ENCODE peak calls at places on chromosomes 2 and 18, in six cellular contexts. H is left lung, A is A549, I is right cardiac atrium, Q is kidney, E is IMR-90. L is an unnamed sample. For H3K4me1, the result is how much of the 10 kb centered on the place peaks cover.

GRCh38 chr2:209425082-209426071 is 1.5 kb downstream of the MAP2 start:
- DNase-seq in A (peak), I (no peak), Q (no peak), H (no peak), E (peak), L (peak)

GRCh38 chr2:10057231-10058107 is 14.1 kb downstream of the KLF11 start:
- DNase-seq in Q (peak), A (no peak), H (peak), I (peak), E (peak), L (peak)

GRCh38 chr2:68482296-68482695 is 14.9 kb downstream of the APLF start:
- DNase-seq in H (no peak), Q (no peak), I (no peak), E (no peak), A (no peak), L (no peak)

GRCh38 chr18:59266019-59266369 is 7.3 kb downstream of the RAX start:
- DNase-seq in A (no peak), I (no peak), H (no peak), Q (no peak), E (no peak), L (no peak)

GRCh38 chr18:25726278-25726677 is 364.1 kb downstream of the SS18 start:
- DNase-seq in I (no peak), Q (no peak), H (no peak), E (peak), A (no peak), L (no peak)

GRCh38 chr2:81260320-81260719 is 955.8 kb upstream of the LRRTM1 start:
- DNase-seq in Q (no peak), E (no peak), I (no peak), A (no peak), H (no peak), L (no peak)

GRCh38 chr2:143513081-143513480 is 383.9 kb downstream of the ARHGAP15 start:
- DNase-seq in Q (no peak), I (peak), E (peak), H (no peak), A (peak), L (no peak)

GRCh38 chr18:39841133-39842041 is 2113.6 kb upstream of the PIK3C3 start:
- DNase-seq in I (peak), A (peak), E (peak), H (peak), Q (peak), L (peak)

GRCh38 chr2:164593541-164593940 is 27.7 kb downstream of the GRB14 start:
- DNase-seq in A (no peak), H (no peak), E (no peak), I (no peak), Q (no peak), L (no peak)

GRCh38 chr2:47776621-47777020 is 6.3 kb upstream of the MSH6 start:
- DNase-seq in I (no peak), E (peak), A (no peak), Q (no peak), H (no peak), L (no peak)
- H3K4me1 ChIP-seq in I (under half), E (under half), A (under half), Q (under half), H (under half), L (under half)

DNA sequence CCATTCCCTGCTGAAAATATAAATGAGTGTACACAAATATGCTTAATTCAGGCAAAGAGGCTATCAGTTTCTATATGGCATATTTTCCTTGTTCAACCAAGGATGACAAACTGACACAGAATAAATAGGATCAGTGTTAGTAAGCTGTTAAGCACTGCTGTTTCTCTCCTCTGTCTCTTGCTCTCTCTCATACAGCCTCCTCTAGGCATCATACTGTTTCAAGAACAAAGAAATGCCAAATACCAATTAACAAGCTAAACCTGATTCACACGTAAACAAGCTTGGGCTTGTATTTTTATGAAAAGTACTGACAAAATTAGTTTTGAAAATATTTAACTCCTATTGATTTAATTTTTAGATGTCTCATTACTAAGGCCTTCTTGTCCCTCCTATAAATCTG is 1027.2 kb upstream of the ACVR2A start:
- DNase-seq in E (no peak), A (no peak), I (no peak), Q (no peak), H (no peak), L (no peak)
- H3K27ac ChIP-seq in E (no peak), A (no peak), I (no peak), Q (no peak), H (no peak), L (no peak)

GRCh38 chr2:1614564-1614963 is 129.8 kb downstream of the PXDN start:
- DNase-seq in Q (peak), I (no peak), A (no peak), H (no peak), E (no peak), L (no peak)
- H3K4me3 ChIP-seq in Q (no peak), I (no peak), A (no peak), H (no peak), E (no peak), L (no peak)

DNA sequence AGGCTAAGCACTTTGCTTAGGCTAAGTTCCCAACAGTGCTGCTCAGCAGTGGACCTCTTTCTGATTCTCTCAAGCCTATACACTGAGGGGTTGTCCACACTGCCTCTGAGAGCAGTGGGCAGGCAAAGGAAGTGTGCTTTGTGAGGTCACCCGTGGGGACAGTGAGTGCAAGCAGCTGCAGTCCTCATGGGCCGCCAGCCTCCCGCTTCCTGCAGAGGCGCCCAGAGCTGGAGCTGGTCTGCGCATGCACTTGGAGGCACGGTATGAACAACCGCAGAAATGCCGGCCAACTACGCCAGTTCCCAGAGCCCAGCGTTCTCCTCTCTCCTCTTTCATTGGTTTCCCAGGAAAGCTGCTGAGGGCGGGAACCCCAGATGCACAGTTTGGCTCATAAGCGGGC is 149.5 kb upstream of the DLX2 start:
- DNase-seq in E (no peak), I (peak), H (no peak), A (no peak), Q (peak), L (peak)
- H3K4me1 ChIP-seq in E (under half), I (under half), H (under half), A (under half), Q (under half), L (under half)

GRCh38 chr2:108787209-108787558 is 613 bp downstream of the CCDC138 start:
- DNase-seq in H (no peak), Q (no peak), I (no peak), A (no peak), E (no peak), L (no peak)
- H3K27ac ChIP-seq in H (peak), Q (no peak), I (no peak), A (peak), E (peak), L (no peak)

DNA sequence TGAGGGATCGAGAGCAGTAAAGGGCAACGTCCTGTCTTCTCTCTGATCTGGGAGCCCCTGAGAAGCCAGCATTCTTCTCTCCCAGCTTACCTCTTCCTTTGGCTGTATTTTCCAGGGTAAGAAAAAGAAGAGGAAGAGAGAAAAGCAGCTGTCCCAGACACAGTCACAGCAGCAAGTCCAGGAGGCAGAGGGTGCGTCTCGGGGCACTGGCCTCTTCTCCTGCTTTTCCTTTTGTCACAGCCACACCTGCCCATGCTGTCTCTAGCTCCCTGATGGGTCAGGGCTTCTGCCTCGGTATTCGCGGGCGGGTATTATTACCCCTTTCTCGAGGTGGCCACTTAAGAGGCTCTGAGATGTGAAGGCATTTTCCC is 20.3 kb downstream of the TGOLN2 start:
- DNase-seq in A (no peak), E (no peak), I (no peak), H (no peak), Q (no peak), L (no peak)
- H3K4me3 ChIP-seq in A (no peak), E (no peak), I (no peak), H (no peak), Q (peak), L (no peak)

GRCh38 chr2:20110876-20111275 is 59.4 kb upstream of the LAPTM4A start:
- DNase-seq in Q (no peak), H (no peak), A (no peak), I (no peak), E (no peak), L (no peak)

GRCh38 chr2:20113004-20113796 is 61.8 kb upstream of the LAPTM4A start:
- DNase-seq in I (no peak), Q (no peak), E (no peak), A (no peak), H (no peak), L (no peak)

GRCh38 chr2:20115902-20116301 is 64.5 kb upstream of the LAPTM4A start:
- DNase-seq in E (no peak), I (no peak), Q (no peak), A (no peak), H (no peak), L (no peak)

GRCh38 chr2:20111311-20112131 is 60.1 kb upstream of the LAPTM4A start:
- DNase-seq in H (no peak), I (no peak), A (no peak), Q (no peak), E (no peak), L (no peak)

DNA sequence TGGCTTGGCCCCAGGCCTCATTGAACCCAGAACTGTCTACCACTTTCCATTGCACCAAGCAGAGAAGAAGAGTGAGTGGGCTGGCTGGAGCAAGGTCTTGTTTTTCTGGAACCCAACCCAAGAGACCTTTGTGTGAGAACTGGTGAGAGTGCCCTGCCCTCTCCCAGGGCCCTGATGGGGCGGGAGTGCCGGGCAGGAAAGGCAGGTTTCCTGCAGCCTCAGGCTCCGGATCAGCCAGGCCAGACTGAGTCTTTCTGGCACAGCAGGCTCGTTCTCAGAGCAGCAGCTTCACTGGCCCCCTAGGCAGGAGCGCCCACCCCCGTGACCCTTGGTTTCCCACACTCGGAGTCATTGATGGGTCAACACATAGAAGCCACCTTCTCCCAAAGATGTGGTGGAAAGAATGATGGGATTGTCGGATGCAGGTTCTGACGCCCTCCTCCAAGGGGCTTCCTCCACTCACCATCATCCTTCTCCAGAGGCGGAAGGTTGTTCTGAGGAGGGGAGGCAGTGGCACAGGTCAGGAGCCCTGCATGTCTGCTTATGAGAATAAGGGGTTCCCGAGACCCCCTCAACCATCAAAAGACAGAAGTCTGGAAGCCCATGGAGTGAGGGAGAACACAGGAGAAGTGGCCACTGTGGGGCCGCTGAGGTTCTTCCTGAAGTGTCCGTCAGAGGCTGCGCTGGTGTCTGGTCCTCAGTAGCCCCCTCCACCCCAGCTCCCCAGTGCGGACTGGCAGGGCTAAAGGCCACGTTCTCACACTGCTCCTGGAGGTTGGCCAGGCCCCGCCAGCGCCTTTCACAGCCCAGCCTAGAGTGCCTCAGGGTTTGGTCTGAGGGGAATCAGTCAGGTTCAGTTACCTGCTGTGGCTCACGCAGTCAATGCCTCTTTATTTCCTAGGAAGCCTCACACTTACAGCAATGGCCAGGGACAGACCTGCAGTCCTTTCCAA is 62.8 kb upstream of the LAPTM4A start:
- DNase-seq in Q (no peak), I (no peak), E (no peak), A (no peak), H (no peak), L (no peak)
- H3K4me1 ChIP-seq in Q (under half), I (under half), E (under half), A (under half), H (under half), L (under half)

DNA sequence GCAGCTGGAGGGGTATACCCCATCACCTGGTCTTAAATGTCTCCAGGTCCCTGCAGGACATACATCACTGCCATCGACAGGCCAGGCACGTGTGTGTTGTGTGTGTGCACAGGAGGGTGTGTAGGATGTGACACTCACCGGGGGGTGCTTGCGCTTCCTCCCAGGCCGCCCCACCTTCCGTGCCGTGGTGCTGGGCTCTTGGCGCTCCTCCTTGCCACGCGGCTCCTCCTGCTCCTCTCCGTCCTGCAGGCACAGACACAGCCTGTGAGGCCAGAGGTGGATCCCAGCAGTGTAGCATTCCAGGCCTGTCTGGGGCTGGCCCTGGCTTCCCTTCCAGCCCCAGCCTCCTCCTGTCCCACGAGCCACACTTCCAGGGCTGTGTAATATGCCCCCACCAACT is 41.7 kb downstream of the DNMT3A start:
- DNase-seq in Q (no peak), E (no peak), H (peak), A (no peak), I (no peak), L (no peak)
- H3K27ac ChIP-seq in Q (no peak), E (no peak), H (no peak), A (no peak), I (no peak), L (no peak)

GRCh38 chr2:21175895-21176646 is 52.3 kb downstream of the TDRD15 start:
- DNase-seq in I (no peak), E (peak), Q (no peak), H (no peak), A (no peak), L (no peak)
- H3K4me3 ChIP-seq in I (no peak), E (no peak), Q (peak), H (no peak), A (no peak), L (no peak)

L was measured in heart left ventricle.